ENCODE peak calls at places on chromosomes 7 and 10, in four cellular contexts. U, P, J and L are unnamed samples.

GRCh38 chr10:14608381-14609001 is 166.2 kb downstream of the FAM107B start:
- DNase-seq in U (no peak), P (no peak), J (no peak), L (no peak)

GRCh38 chr10:125795637-125796190 is 20.1 kb upstream of the MMP21 start:
- DNase-seq in U (no peak), P (no peak), J (no peak), L (no peak)

GRCh38 chr10:71349401-71349800 is 30.3 kb downstream of the SLC29A3 start:
- DNase-seq in U (no peak), P (no peak), J (peak), L (peak)

GRCh38 chr7:38398725-38399321 is 125.4 kb upstream of the TARP start:
- DNase-seq in U (peak), P (peak), J (peak), L (peak)

GRCh38 chr10:116240551-116240950 is 32.5 kb downstream of the GFRA1 start:
- DNase-seq in U (no peak), P (no peak), J (no peak), L (no peak)

GRCh38 chr10:91883549-91884542 is 25.4 kb downstream of the FGFBP3 start:
- DNase-seq in U (no peak), P (peak), J (no peak), L (peak)

GRCh38 chr7:34061175-34061574 is 155.8 kb downstream of the BMPER start:
- DNase-seq in U (no peak), P (no peak), J (peak), L (peak)

GRCh38 chr7:94449151-94449725 is 54.5 kb downstream of the COL1A2 start:
- DNase-seq in U (peak), P (peak), J (peak), L (no peak)

GRCh38 chr7:44633254-44634186 is 27.1 kb downstream of the OGDH start:
- DNase-seq in U (no peak), P (no peak), J (peak), L (peak)

GRCh38 chr7:102279537-102280400 is 6.9 kb upstream of the SH2B2 start:
- DNase-seq in U (peak), P (peak), J (peak), L (peak)

GRCh38 chr10:118729641-118730258 is 25.0 kb downstream of the CACUL1 start:
- DNase-seq in U (no peak), P (no peak), J (no peak), L (no peak)

GRCh38 chr7:99786726-99787300 is 2.8 kb upstream of the CYP3A4 start:
- DNase-seq in U (no peak), P (no peak), J (no peak), L (no peak)

GRCh38 chr10:34689053-34689452 is 126.0 kb downstream of the PARD3 start:
- DNase-seq in U (no peak), P (no peak), J (peak), L (peak)

GRCh38 chr7:128454808-128455555 is 696 bp upstream of the HILPDA start:
- DNase-seq in U (no peak), P (peak), J (peak), L (peak)

GRCh38 chr10:68880181-68880580 is 20.9 kb upstream of the DDX50 start:
- DNase-seq in U (no peak), P (no peak), J (no peak), L (no peak)

GRCh38 chr7:12370249-12370648 is 33.4 kb downstream of the VWDE start:
- DNase-seq in U (peak), P (no peak), J (no peak), L (no peak)

GRCh38 chr10:133225707-133226191 is 4.3 kb upstream of the UTF1 start:
- DNase-seq in U (no peak), P (no peak), J (no peak), L (no peak)

GRCh38 chr7:26653430-26653911 is 210.9 kb downstream of the SKAP2 start:
- DNase-seq in U (no peak), P (no peak), J (peak), L (no peak)

GRCh38 chr7:22683379-22683778 is 43.6 kb upstream of the IL6 start:
- DNase-seq in U (no peak), P (no peak), J (no peak), L (no peak)

GRCh38 chr7:48875300-48875916 is 48.9 kb upstream of the CDC14C start:
- DNase-seq in U (peak), P (peak), J (peak), L (peak)

GRCh38 chr7:31935671-31936070 is 134.5 kb downstream of the PDE1C start:
- DNase-seq in U (no peak), P (no peak), J (no peak), L (no peak)

GRCh38 chr7:2510909-2511768 is 8.4 kb upstream of the LFNG start:
- DNase-seq in U (no peak), P (no peak), J (peak), L (no peak)

DNA sequence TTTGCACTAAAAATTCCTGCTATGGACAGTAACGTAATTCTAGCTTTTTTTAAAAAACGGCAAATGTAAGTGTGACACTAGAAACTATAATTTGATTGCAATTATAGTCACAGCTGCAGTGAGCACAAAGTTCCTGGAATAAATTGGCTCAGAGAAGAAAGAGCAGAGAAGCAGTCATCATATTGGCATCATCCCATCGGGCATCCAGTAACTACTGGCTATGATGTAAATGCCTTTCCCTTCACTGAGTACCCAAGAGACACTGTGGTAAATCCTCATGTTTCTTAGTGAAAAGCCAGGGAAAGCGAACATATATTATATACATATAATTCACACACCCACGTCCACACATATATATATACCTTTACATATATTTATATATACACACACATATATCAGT is 43.6 kb downstream of the PIP4K2A start:
- DNase-seq in U (no peak), P (no peak), J (no peak), L (peak)
- H3K4me2 ChIP-seq in U (no peak), P (no peak), J (no peak), L (no peak)

GRCh38 chr7:25069900-25070443 is 55.1 kb downstream of the CYCS start:
- DNase-seq in U (peak), P (peak), J (peak), L (peak)

GRCh38 chr7:25075459-25075858 is 49.6 kb downstream of the CYCS start:
- DNase-seq in U (no peak), P (no peak), J (no peak), L (no peak)

GRCh38 chr7:25068814-25069213 is 56.2 kb downstream of the CYCS start:
- DNase-seq in U (no peak), P (no peak), J (no peak), L (no peak)

GRCh38 chr7:25073451-25073850 is 51.6 kb downstream of the CYCS start:
- DNase-seq in U (no peak), P (no peak), J (no peak), L (peak)
- H2AFZ ChIP-seq in U (no peak), P (no peak), J (no peak), L (no peak)

DNA sequence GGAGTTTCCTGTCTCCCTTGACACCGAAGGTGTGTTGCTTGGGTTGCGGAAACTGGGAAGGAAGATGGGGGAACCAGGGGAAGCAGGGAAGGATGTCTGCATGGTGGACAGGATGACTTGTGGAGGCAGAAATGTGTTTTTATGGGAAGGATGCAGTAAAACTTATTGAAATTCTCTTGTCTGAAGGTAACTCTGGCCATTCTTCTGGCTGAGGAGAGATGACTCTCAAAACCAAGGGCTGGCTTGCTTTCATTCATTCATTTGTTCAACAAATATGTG is 1.5 kb downstream of the UBTD1 start:
- DNase-seq in U (no peak), P (no peak), J (no peak), L (no peak)
- H3K4me2 ChIP-seq in U (peak), P (peak), J (peak), L (peak)

GRCh38 chr7:157760004-157760730 is 423.4 kb downstream of the DNAJB6 start:
- DNase-seq in U (peak), P (no peak), J (no peak), L (no peak)
- H2AFZ ChIP-seq in U (no peak), P (no peak), J (no peak), L (no peak)

GRCh38 chr10:10824611-10825148 is 193.0 kb upstream of the CELF2 start:
- DNase-seq in U (no peak), P (no peak), J (no peak), L (peak)

GRCh38 chr10:10826125-10826524 is 191.5 kb upstream of the CELF2 start:
- DNase-seq in U (no peak), P (no peak), J (peak), L (peak)

GRCh38 chr10:10833955-10834354 is 183.7 kb upstream of the CELF2 start:
- DNase-seq in U (no peak), P (no peak), J (no peak), L (no peak)

GRCh38 chr10:10831085-10831484 is 186.6 kb upstream of the CELF2 start:
- DNase-seq in U (no peak), P (no peak), J (peak), L (peak)

GRCh38 chr10:10830316-10831061 is 187.2 kb upstream of the CELF2 start:
- DNase-seq in U (no peak), P (no peak), J (peak), L (peak)
- H3K4me2 ChIP-seq in U (no peak), P (no peak), J (no peak), L (peak)

GRCh38 chr10:103845983-103846382 is 9.4 kb downstream of the SH3PXD2A start:
- DNase-seq in U (no peak), P (no peak), J (no peak), L (no peak)
- H2AFZ ChIP-seq in U (no peak), P (no peak), J (no peak), L (no peak)

DNA sequence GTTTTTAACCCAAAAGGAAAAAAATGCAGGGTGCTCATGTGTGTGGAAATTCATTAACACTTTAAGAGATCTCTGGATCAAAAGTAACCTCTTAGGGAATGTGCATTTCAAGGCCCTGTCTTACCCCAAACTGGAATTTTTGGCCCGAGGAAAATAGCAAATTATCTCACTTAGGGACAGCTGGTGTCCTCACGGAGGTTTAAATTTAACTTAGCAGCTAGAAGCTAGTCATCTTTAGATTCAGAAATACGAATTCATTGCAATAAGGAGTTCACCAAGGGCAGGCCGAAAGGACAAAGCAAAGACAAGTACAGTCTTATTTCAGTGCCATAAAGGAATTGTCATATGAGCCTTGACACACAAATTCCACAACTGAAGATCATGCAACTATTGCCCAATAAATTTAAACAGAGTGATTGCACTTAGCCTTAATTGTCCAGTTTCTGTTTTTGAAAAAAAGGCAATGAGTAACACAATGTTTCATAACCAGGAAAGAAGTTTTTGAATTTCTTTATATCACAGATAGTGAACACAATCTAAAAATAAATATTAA is 22.4 kb upstream of the SEMA3C start:
- DNase-seq in U (no peak), P (no peak), J (peak), L (peak)
- H3K4me2 ChIP-seq in U (no peak), P (no peak), J (peak), L (peak)

GRCh38 chr7:41910916-41911315 is 208.0 kb upstream of the INHBA start:
- DNase-seq in U (no peak), P (no peak), J (no peak), L (peak)

GRCh38 chr7:41912851-41913580 is 210.1 kb upstream of the INHBA start:
- DNase-seq in U (no peak), P (no peak), J (peak), L (peak)

GRCh38 chr7:41911792-41912191 is 208.9 kb upstream of the INHBA start:
- DNase-seq in U (no peak), P (no peak), J (peak), L (peak)

GRCh38 chr7:41915861-41916260 is 213.0 kb upstream of the INHBA start:
- DNase-seq in U (no peak), P (no peak), J (peak), L (no peak)

DNA sequence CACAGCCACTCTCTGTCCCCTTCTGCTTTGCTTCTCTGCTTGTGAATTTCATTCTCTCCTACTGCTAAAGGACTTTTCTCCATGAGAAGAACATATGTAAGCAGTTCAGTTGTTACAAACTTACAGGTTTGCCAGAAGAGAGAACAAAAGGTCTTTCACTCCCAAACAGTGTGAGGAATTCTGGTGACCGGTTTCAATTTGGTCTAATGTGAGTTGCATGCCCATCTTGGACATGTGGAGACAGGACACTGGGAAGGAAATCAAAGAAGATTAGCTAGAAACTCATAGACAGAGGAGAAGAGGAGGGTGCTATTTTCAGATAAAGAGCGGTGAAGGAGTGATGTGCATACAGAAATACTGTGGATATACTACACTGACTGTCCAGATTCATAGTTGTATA is 209.5 kb upstream of the INHBA start:
- DNase-seq in U (no peak), P (no peak), J (no peak), L (no peak)
- H2AFZ ChIP-seq in U (peak), P (no peak), J (peak), L (no peak)

GRCh38 chr10:84238909-84239308 is 2.4 kb downstream of the LRIT1 start:
- DNase-seq in U (no peak), P (no peak), J (peak), L (no peak)
- H3K4me2 ChIP-seq in U (no peak), P (no peak), J (no peak), L (no peak)